ENCODE peak calls at places on chromosomes 2 and 18, in seven cellular contexts. U is uterus; X is psoas muscle; C is CD4-positive, CD25-positive, alpha-beta regulatory T cell; Q is SK-N-MC; Z is tibial artery; T is SJSA1. A is an unnamed sample. For H3K9me3, the result is how much of the 10 kb centered on the place peaks cover.

GRCh38 chr18:63082661-63083531 is 236.7 kb downstream of the BCL2 start:
- DNase-seq in U (peak), X (no peak), C (no peak), Q (no peak), Z (no peak), T (peak), A (no peak)

GRCh38 chr2:67974564-67975430 is 88.0 kb downstream of the C1D start:
- DNase-seq in U (peak), X (peak), C (no peak), Q (no peak), Z (peak), T (no peak), A (no peak)

GRCh38 chr2:128834203-128834602 is 515.5 kb upstream of the HS6ST1 start:
- DNase-seq in U (no peak), X (no peak), C (no peak), Q (no peak), Z (no peak), T (no peak), A (no peak)

GRCh38 chr18:9710037-9710436 is 1.9 kb downstream of the RAB31 start:
- DNase-seq in U (no peak), X (no peak), C (no peak), Q (no peak), Z (no peak), T (no peak), A (no peak)

GRCh38 chr2:1739961-1740713 is 4.2 kb downstream of the PXDN start:
- DNase-seq in U (no peak), X (no peak), C (no peak), Q (no peak), Z (no peak), T (peak), A (no peak)

GRCh38 chr2:235004289-235004903 is 52.6 kb downstream of the SH3BP4 start:
- DNase-seq in U (no peak), X (no peak), C (no peak), Q (no peak), Z (no peak), T (no peak), A (no peak)

GRCh38 chr2:236551843-236552542 is 17.6 kb upstream of the ACKR3 start:
- DNase-seq in U (no peak), X (no peak), C (no peak), Q (no peak), Z (no peak), T (no peak), A (no peak)

GRCh38 chr18:12321331-12321730 is 13.3 kb downstream of the TUBB6 start:
- DNase-seq in U (no peak), X (no peak), C (no peak), Q (no peak), Z (no peak), T (no peak), A (no peak)

GRCh38 chr18:63161728-63162195 is 157.8 kb downstream of the BCL2 start:
- DNase-seq in U (peak), X (peak), C (peak), Q (no peak), Z (peak), T (peak), A (peak)

GRCh38 chr2:238789317-238789806 is 58.5 kb upstream of the TWIST2 start:
- DNase-seq in U (no peak), X (no peak), C (no peak), Q (no peak), Z (no peak), T (no peak), A (no peak)

GRCh38 chr2:241554610-241555322 is 3.8 kb upstream of the BOK start:
- DNase-seq in U (no peak), X (no peak), C (no peak), Q (no peak), Z (no peak), T (no peak), A (no peak)

GRCh38 chr2:156752042-156752441 is 315.9 kb downstream of the GPD2 start:
- DNase-seq in U (no peak), X (no peak), C (no peak), Q (no peak), Z (no peak), T (no peak), A (no peak)

GRCh38 chr2:156753766-156754165 is 317.6 kb downstream of the GPD2 start:
- DNase-seq in U (no peak), X (no peak), C (no peak), Q (no peak), Z (no peak), T (no peak), A (no peak)

DNA sequence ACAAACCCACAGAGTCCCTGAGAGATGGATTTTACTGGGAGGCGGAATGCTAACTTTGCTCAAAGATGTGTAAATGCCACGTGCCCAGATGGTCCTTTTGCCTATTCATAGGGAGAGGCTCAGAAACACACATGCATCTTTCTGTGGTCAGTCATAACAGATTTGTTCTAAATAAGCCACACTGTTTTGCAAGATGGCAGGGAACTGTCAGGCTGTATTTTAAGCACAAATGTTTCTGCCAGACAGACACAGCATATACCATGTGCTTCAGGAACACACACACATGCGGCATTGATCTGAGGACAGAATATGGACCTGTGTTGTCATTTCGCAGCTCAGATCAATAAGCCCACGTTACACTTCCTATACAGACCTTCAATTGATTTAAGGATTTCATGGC is 312.1 kb downstream of the GPD2 start:
- DNase-seq in U (no peak), X (no peak), C (no peak), Q (no peak), Z (no peak), T (no peak), A (no peak)
- H3K27ac ChIP-seq in U (no peak), X (no peak), C (no peak), Q (no peak), Z (no peak), T (no peak), A (no peak)

DNA sequence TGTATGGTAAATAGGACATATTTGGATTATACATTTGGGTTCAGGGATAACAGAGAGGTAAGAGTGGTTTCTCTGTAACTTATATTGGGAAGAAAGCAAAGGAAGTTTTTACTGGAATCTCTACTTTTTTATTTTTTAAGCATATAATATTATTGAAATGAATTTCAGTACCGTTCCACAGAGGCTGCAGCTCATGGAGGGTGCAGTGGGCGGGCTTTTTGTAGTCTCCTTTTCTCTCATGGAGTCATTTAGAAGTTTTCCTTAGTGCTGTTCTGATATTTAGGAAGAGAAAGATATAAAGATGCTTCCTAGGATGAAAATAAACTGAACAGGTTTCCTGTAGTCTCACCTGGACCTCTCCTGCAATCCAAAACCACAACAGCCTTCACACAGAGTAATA is 1153.3 kb upstream of the TMEFF2 start:
- DNase-seq in U (no peak), X (no peak), C (no peak), Q (no peak), Z (no peak), T (no peak), A (no peak)
- H3K4me3 ChIP-seq in U (no peak), X (peak), C (peak), Q (no peak), Z (peak), T (no peak), A (peak)

GRCh38 chr18:14965553-14965952 is 217.6 kb downstream of the ANKRD30B start:
- DNase-seq in U (no peak), X (no peak), C (no peak), Q (no peak), Z (no peak), T (no peak), A (no peak)

GRCh38 chr18:14964002-14964401 is 216.0 kb downstream of the ANKRD30B start:
- DNase-seq in U (no peak), X (no peak), C (no peak), Q (no peak), Z (no peak), T (no peak), A (no peak)

GRCh38 chr18:14962626-14963025 is 214.7 kb downstream of the ANKRD30B start:
- DNase-seq in U (no peak), X (no peak), C (no peak), Q (no peak), Z (no peak), T (no peak), A (no peak)

GRCh38 chr18:14961991-14962390 is 214.0 kb downstream of the ANKRD30B start:
- DNase-seq in U (no peak), X (no peak), C (no peak), Q (no peak), Z (no peak), T (no peak), A (no peak)

GRCh38 chr18:14963246-14963645 is 215.3 kb downstream of the ANKRD30B start:
- DNase-seq in U (no peak), X (no peak), C (no peak), Q (no peak), Z (no peak), T (no peak), A (no peak)
- H3K9me3 ChIP-seq in U (under half), X (under half), C (under half), Q (under half), Z (under half), T (under half), A (under half)

DNA sequence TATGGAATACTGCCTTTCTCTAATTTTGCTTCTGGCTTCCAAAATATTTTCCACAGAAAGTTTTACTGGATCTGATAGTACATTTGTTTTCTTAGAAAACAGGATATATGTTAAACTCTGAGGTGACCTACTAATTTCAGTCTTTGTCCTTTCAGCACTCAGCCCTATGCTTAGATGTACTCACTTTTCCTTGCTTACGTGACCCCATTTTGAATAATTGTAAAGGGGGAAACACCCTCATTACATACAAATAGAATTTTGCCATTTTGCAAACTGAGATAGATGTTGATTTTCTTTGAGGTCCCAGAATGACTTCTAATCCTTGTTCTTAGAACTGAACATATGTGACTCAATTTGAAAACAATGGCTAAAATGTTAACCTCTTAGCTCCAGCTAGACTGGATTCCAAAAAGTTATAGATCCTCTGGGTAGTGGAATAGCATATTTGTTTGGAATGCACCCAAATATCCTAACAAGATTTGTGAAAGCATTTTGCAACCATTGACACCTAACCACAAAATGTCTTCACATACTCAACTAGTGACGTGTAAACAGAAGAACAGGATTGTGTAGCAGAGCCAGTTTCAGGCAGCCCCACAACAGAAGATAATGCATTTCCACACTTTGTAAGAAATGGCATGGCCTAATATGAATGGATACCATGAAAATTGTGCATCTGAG is 44.8 kb upstream of the EHBP1 start:
- DNase-seq in U (no peak), X (no peak), C (no peak), Q (no peak), Z (no peak), T (no peak), A (no peak)
- H3K27ac ChIP-seq in U (peak), X (no peak), C (no peak), Q (peak), Z (no peak), T (peak), A (no peak)

DNA sequence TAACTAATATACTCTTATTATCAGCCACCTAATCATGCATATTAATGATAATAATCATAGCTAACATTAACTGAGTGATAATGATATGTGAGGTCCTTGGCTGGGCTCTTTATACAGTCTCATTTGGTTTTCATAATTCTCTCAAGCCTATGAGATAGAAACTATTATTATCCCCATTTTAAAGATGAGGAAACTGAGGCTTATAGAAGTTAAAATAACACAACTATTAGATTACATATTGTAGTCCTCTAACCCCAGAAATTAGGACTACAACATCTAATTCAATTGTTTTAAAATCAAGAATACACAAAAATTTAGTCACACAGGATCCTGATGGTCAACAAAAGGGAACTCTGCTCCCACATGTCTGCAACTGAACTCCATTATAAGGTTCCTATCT is 83.6 kb upstream of the ITGB6 start:
- DNase-seq in U (no peak), X (no peak), C (no peak), Q (no peak), Z (no peak), T (no peak), A (no peak)
- H3K4me3 ChIP-seq in U (no peak), X (no peak), C (no peak), Q (no peak), Z (no peak), T (no peak), A (no peak)